ENCODE peak calls at places on chromosome 3, in eight cellular contexts. I, D, J, O, M, F, R and L are unnamed samples. For H3K27me3, the result is how much of the 10 kb centered on the place peaks cover.

GRCh38 chr3:158725348-158725966 is 6.8 kb downstream of the RARRES1 start:
- DNase-seq in I (peak), D (peak), J (no peak), O (peak), M (no peak), F (no peak), R (peak), L (peak)

GRCh38 chr3:139136459-139137190 is 91.9 kb upstream of the PRR23C start:
- DNase-seq in I (no peak), D (no peak), J (no peak), O (no peak), M (no peak), F (no peak), R (no peak), L (no peak)

GRCh38 chr3:11545186-11545851 is 98.4 kb downstream of the VGLL4 start:
- DNase-seq in I (peak), D (no peak), J (no peak), O (no peak), M (no peak), F (no peak), R (no peak), L (no peak)

GRCh38 chr3:196502775-196503181 is 790 bp downstream of the RNF168 start:
- DNase-seq in I (peak), D (peak), J (peak), O (peak), M (peak), F (peak), R (peak), L (peak)

GRCh38 chr3:112767177-112767576 is 79.5 kb downstream of the CD200R1L start:
- DNase-seq in I (no peak), D (no peak), J (no peak), O (no peak), M (no peak), F (no peak), R (no peak), L (no peak)

GRCh38 chr3:155352900-155353490 is 59.5 kb upstream of the STRIT1 start:
- DNase-seq in I (no peak), D (no peak), J (no peak), O (no peak), M (peak), F (no peak), R (no peak), L (no peak)

GRCh38 chr3:52313774-52314188 is 2.3 kb upstream of the DNAH1 start:
- DNase-seq in I (no peak), D (peak), J (no peak), O (peak), M (no peak), F (no peak), R (no peak), L (peak)

GRCh38 chr3:144114767-144115166 is 143.1 kb downstream of the DIPK2A start:
- DNase-seq in I (no peak), D (no peak), J (no peak), O (no peak), M (no peak), F (no peak), R (no peak), L (no peak)

GRCh38 chr3:34808287-34808686 is 831.0 kb upstream of the ARPP21 start:
- DNase-seq in I (no peak), D (no peak), J (no peak), O (no peak), M (no peak), F (no peak), R (no peak), L (no peak)

GRCh38 chr3:170038434-170039110 is 777 bp downstream of the GPR160 start:
- DNase-seq in I (no peak), D (no peak), J (peak), O (no peak), M (peak), F (peak), R (no peak), L (no peak)

GRCh38 chr3:38987456-38987855 is 64.3 kb downstream of the SCN11A start:
- DNase-seq in I (no peak), D (no peak), J (no peak), O (no peak), M (no peak), F (no peak), R (no peak), L (no peak)

GRCh38 chr3:148790841-148791240 is 36.8 kb upstream of the CPB1 start:
- DNase-seq in I (peak), D (peak), J (no peak), O (no peak), M (no peak), F (no peak), R (no peak), L (no peak)

GRCh38 chr3:123202451-123202850 is 708 bp downstream of the SEC22A start:
- DNase-seq in I (no peak), D (no peak), J (no peak), O (peak), M (peak), F (no peak), R (no peak), L (peak)

GRCh38 chr3:36827133-36827532 is 62.8 kb upstream of the DCLK3 start:
- DNase-seq in I (no peak), D (no peak), J (no peak), O (no peak), M (no peak), F (no peak), R (no peak), L (no peak)

GRCh38 chr3:30813734-30814133 is 80.7 kb downstream of the GADL1 start:
- DNase-seq in I (no peak), D (no peak), J (no peak), O (no peak), M (no peak), F (no peak), R (no peak), L (no peak)

GRCh38 chr3:8869613-8870012 is 93.7 kb downstream of the RAD18 start:
- DNase-seq in I (no peak), D (no peak), J (no peak), O (peak), M (no peak), F (no peak), R (peak), L (peak)

GRCh38 chr3:37922721-37923575 is 61.3 kb downstream of the CTDSPL start:
- DNase-seq in I (no peak), D (peak), J (no peak), O (no peak), M (no peak), F (peak), R (no peak), L (peak)

GRCh38 chr3:37456270-37456708 is 281.9 kb upstream of the LRRFIP2 start:
- DNase-seq in I (peak), D (peak), J (no peak), O (peak), M (no peak), F (peak), R (no peak), L (no peak)

GRCh38 chr3:158918008-158918407 is 116.2 kb downstream of the MFSD1 start:
- DNase-seq in I (no peak), D (peak), J (no peak), O (peak), M (peak), F (no peak), R (peak), L (peak)

GRCh38 chr3:55330355-55330754 is 156.8 kb downstream of the WNT5A start:
- DNase-seq in I (no peak), D (peak), J (no peak), O (peak), M (no peak), F (no peak), R (peak), L (peak)

GRCh38 chr3:10196389-10197052 is 31.8 kb downstream of the IRAK2 start:
- DNase-seq in I (peak), D (peak), J (no peak), O (peak), M (no peak), F (peak), R (no peak), L (peak)

GRCh38 chr3:188671941-188672340 is 499.8 kb upstream of the TPRG1 start:
- DNase-seq in I (no peak), D (no peak), J (no peak), O (no peak), M (no peak), F (no peak), R (no peak), L (no peak)

GRCh38 chr3:180707921-180708320 is 28.6 kb upstream of the CCDC39 start:
- DNase-seq in I (no peak), D (no peak), J (no peak), O (no peak), M (no peak), F (no peak), R (no peak), L (no peak)

GRCh38 chr3:172341482-172342059 is 106.7 kb downstream of the GHSR start:
- DNase-seq in I (no peak), D (no peak), J (peak), O (no peak), M (peak), F (no peak), R (no peak), L (no peak)

GRCh38 chr3:12187448-12188327 is 29.0 kb upstream of the TIMP4 start:
- DNase-seq in I (no peak), D (no peak), J (no peak), O (peak), M (peak), F (peak), R (no peak), L (peak)

GRCh38 chr3:45140392-45140791 is 5.8 kb downstream of the CDCP1 start:
- DNase-seq in I (no peak), D (peak), J (no peak), O (no peak), M (no peak), F (no peak), R (no peak), L (peak)

GRCh38 chr3:36924748-36925521 is 19.9 kb downstream of the TRANK1 start:
- DNase-seq in I (no peak), D (no peak), J (no peak), O (no peak), M (no peak), F (no peak), R (no peak), L (no peak)

GRCh38 chr3:32848215-32848614 is 30.4 kb downstream of the TRIM71 start:
- DNase-seq in I (no peak), D (peak), J (no peak), O (no peak), M (no peak), F (no peak), R (no peak), L (no peak)

GRCh38 chr3:52437326-52438103 is 7.4 kb downstream of the SEMA3G start:
- DNase-seq in I (no peak), D (no peak), J (no peak), O (no peak), M (no peak), F (no peak), R (no peak), L (no peak)

GRCh38 chr3:119245778-119246177 is 5.1 kb upstream of the B4GALT4 start:
- DNase-seq in I (no peak), D (peak), J (no peak), O (no peak), M (no peak), F (peak), R (no peak), L (no peak)

DNA sequence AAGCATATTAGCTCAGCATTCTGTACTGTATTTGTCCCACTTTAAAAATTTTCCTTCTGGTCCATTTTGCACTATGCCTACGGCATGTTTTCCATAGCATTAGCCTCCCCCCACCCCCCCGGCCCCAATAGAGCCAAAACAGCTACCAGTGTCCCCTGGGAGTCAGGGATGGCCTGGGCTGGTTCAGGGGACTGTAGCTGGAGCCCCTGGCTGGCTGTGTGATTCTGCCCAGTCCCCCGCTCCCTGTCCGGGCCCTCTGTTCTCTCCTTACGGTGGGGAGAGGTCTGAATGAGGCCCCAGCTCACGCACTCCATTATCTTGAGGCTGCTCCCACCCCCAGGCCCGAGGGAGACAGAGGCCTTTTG is 70.1 kb downstream of the KLF15 start:
- DNase-seq in I (no peak), D (no peak), J (no peak), O (no peak), M (no peak), F (no peak), R (no peak), L (no peak)
- H3K4me3 ChIP-seq in I (peak), D (peak), J (no peak), O (peak), M (no peak), F (peak), R (peak), L (peak)

GRCh38 chr3:198093082-198093679 is 133.2 kb downstream of the LMLN start:
- DNase-seq in I (no peak), D (no peak), J (no peak), O (no peak), M (no peak), F (no peak), R (no peak), L (no peak)

GRCh38 chr3:198096015-198096414 is 136.0 kb downstream of the LMLN start:
- DNase-seq in I (no peak), D (no peak), J (no peak), O (no peak), M (no peak), F (no peak), R (no peak), L (no peak)

GRCh38 chr3:198088421-198088955 is 128.5 kb downstream of the LMLN start:
- DNase-seq in I (no peak), D (no peak), J (no peak), O (no peak), M (no peak), F (no peak), R (no peak), L (no peak)

GRCh38 chr3:198092276-198092675 is 132.3 kb downstream of the LMLN start:
- DNase-seq in I (no peak), D (no peak), J (no peak), O (no peak), M (no peak), F (no peak), R (no peak), L (no peak)

DNA sequence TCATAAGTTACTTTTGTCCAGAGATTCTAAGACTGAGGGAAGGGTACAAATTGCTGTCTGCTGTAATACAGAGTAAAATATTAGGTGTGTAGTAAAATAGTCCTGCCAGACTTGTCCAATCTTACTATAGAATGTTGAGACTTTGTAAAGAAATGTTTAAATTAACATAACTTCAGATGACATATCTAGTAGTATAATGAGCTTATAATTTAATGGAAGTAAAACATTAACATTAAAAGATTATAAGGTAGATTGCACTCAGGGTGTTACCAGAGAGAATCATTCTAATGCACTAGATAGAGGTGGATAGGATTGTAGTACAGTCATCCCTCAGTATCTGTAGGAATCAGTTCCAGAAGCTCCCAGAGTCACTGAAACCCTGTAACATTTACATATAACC is 130.8 kb downstream of the LMLN start:
- DNase-seq in I (no peak), D (no peak), J (no peak), O (no peak), M (no peak), F (no peak), R (no peak), L (no peak)
- H3K27me3 ChIP-seq in I (under half), D (under half), J (under half), O (under half), M (under half), F (half or more), R (under half), L (half or more)

DNA sequence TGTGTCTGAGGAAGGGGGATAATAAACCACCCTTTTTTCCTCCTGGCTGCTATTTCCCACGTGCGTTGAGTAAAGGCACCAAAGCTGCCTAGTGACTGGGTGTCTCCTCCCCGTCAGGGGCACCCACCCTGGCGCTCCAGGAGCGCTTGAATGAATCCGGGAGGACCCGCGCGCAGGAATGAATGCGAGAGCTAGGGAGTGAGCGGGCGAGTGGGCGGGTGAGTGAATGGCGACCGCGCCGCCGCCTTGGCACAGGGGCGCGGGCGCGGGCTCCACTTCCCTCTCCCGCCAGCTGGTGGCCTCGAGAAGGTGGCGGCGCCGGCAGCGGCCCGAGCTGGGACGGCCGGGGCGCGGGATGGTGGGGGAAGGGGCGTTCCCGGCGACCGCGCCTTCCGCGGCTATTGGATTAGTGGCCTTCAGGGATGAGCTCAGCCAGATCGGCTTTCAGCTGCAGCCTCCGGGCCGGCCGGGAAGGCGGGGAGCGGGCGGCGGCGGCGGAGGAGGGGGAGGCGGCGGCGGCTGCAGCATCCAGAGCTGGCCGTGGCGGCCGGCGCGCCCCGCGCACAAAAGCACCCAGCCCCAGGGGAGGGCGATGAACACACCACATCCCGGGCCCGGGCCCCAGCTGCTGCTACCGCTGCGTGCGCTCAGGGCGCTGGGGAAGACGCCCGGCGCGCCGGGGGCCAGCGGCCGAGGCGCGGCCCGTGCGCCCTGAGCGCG is at the start of gene SPSB4:
- DNase-seq in I (peak), D (no peak), J (no peak), O (peak), M (no peak), F (peak), R (no peak), L (peak)
- H3K4me3 ChIP-seq in I (peak), D (no peak), J (no peak), O (peak), M (no peak), F (peak), R (no peak), L (peak)

GRCh38 chr3:71559021-71559420 is 24.5 kb downstream of the FOXP1 start:
- DNase-seq in I (no peak), D (no peak), J (no peak), O (no peak), M (no peak), F (no peak), R (no peak), L (no peak)
- H3K27me3 ChIP-seq in I (under half), D (under half), J (under half), O (under half), M (under half), F (under half), R (under half), L (under half)

GRCh38 chr3:184604956-184605290 is 43.3 kb downstream of the EPHB3 start:
- DNase-seq in I (peak), D (no peak), J (no peak), O (no peak), M (no peak), F (no peak), R (no peak), L (no peak)

GRCh38 chr3:184602406-184603155 is 41.0 kb downstream of the EPHB3 start:
- DNase-seq in I (peak), D (no peak), J (no peak), O (no peak), M (no peak), F (no peak), R (no peak), L (no peak)

GRCh38 chr3:184601576-184602405 is 40.2 kb downstream of the EPHB3 start:
- DNase-seq in I (peak), D (no peak), J (no peak), O (no peak), M (no peak), F (no peak), R (no peak), L (no peak)

GRCh38 chr3:184604039-184604955 is 42.7 kb downstream of the EPHB3 start:
- DNase-seq in I (peak), D (no peak), J (no peak), O (no peak), M (no peak), F (no peak), R (no peak), L (no peak)

GRCh38 chr3:184603156-184604030 is 41.8 kb downstream of the EPHB3 start:
- DNase-seq in I (no peak), D (no peak), J (no peak), O (no peak), M (no peak), F (no peak), R (no peak), L (no peak)
- H3K4me3 ChIP-seq in I (peak), D (peak), J (no peak), O (no peak), M (no peak), F (peak), R (no peak), L (no peak)

DNA sequence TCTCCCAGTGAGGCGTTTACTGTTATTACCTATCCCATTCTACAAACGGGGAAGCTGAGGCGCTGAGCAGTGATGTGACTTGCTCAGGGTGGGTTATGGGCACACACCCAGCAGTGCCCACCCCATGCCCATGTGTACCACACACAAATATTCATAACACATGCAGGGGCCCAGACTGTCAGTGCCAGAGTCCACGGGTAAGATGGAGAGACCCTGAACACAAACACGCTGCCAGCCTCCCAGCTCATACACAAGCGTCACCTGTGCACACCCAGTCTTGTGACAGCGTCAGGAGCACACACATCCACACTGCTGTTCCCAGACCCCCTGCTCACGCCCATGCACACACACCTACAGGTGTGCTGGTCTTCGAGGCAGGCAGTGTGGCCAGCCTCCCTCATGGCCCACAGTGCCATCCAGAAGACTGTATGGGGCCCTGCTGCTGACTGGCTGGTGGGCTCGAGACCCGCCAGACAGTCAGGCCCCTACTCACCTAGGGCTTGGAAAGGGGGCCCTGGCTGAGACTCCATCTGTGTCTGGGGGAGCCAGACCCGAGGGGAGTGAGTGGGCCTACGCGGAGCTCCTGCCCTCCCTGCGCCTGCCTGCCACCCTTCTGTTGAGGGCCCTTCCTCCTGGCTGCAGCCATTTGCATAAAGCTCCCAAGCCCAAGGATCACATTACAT is 39.4 kb downstream of the DNAJB8 start:
- DNase-seq in I (no peak), D (no peak), J (no peak), O (no peak), M (no peak), F (no peak), R (no peak), L (no peak)
- H3K27me3 ChIP-seq in I (under half), D (under half), J (under half), O (under half), M (under half), F (under half), R (under half), L (under half)

GRCh38 chr3:14450922-14451606 is 48.7 kb downstream of the SLC6A6 start:
- DNase-seq in I (no peak), D (no peak), J (no peak), O (no peak), M (no peak), F (no peak), R (no peak), L (no peak)
- H3K4me3 ChIP-seq in I (no peak), D (no peak), J (no peak), O (no peak), M (no peak), F (no peak), R (no peak), L (no peak)